ENCODE peak calls at places on chromosome 13, in ten cellular contexts. P is lower leg skin, N is astrocyte of the spinal cord, U is suprapubic skin, D is mucosa of descending colon, G is epithelial cell of esophagus, K is astrocyte of the cerebellum, Q is heart right ventricle, W is AG10803, F is adrenal gland. B is an unnamed sample.

GRCh38 chr13:51557875-51558604 is 26.2 kb upstream of the WDFY2 start:
- DNase-seq in G (peak), K (no peak), Q (no peak), F (no peak), U (no peak), P (peak), N (peak), W (peak), D (no peak), B (no peak)

GRCh38 chr13:103510007-103510406 is 443.8 kb upstream of the SLC10A2 start:
- DNase-seq in G (no peak), D (no peak), Q (no peak), F (no peak), P (no peak), N (no peak), K (no peak), W (no peak), U (no peak), B (no peak)

GRCh38 chr13:40193290-40194203 is 472.9 kb downstream of the FOXO1 start:
- DNase-seq in P (peak), Q (peak), F (no peak), D (no peak), U (peak), W (peak), K (no peak), N (no peak), G (no peak), B (no peak)

GRCh38 chr13:79589605-79590511 is 108.9 kb downstream of the NDFIP2 start:
- DNase-seq in W (peak), P (no peak), Q (no peak), N (no peak), G (peak), D (no peak), F (no peak), K (no peak), U (no peak), B (no peak)

GRCh38 chr13:43374621-43375020 is 351.2 kb downstream of the DNAJC15 start:
- DNase-seq in K (peak), N (peak), W (peak), Q (no peak), F (no peak), P (no peak), U (no peak), D (no peak), G (no peak), B (no peak)

GRCh38 chr13:113061271-113061625 is 44.3 kb upstream of the F7 start:
- DNase-seq in W (no peak), D (peak), P (no peak), K (no peak), F (no peak), N (no peak), G (no peak), U (peak), Q (no peak), B (no peak)

GRCh38 chr13:106063591-106064308 is 471.7 kb downstream of the EFNB2 start:
- DNase-seq in U (no peak), W (peak), Q (no peak), D (no peak), K (no peak), F (no peak), G (peak), N (peak), P (no peak), B (no peak)

GRCh38 chr13:47067296-47067695 is 170.4 kb upstream of the HTR2A start:
- DNase-seq in F (no peak), Q (no peak), P (no peak), K (no peak), G (no peak), U (no peak), D (no peak), W (peak), N (no peak), B (no peak)

GRCh38 chr13:99129050-99129449 is 71.6 kb upstream of the UBAC2 start:
- DNase-seq in D (no peak), K (no peak), P (no peak), G (no peak), Q (no peak), W (no peak), N (no peak), F (no peak), U (no peak), B (no peak)

GRCh38 chr13:96338030-96338429 is 248.1 kb downstream of the HS6ST3 start:
- DNase-seq in F (no peak), K (no peak), Q (no peak), U (no peak), W (no peak), N (no peak), G (no peak), P (peak), D (no peak), B (no peak)

GRCh38 chr13:52842440-52842839 is 6.0 kb downstream of the PCDH8 start:
- DNase-seq in U (no peak), F (no peak), G (no peak), P (no peak), Q (no peak), N (no peak), W (no peak), D (no peak), K (no peak), B (no peak)

GRCh38 chr13:23433171-23434153 is at the start of gene SACS:
- DNase-seq in G (peak), F (peak), W (peak), N (peak), P (no peak), U (no peak), D (no peak), K (peak), Q (peak), B (no peak)

GRCh38 chr13:26946675-26947342 is 186.2 kb upstream of the GPR12 start:
- DNase-seq in P (no peak), W (peak), K (peak), G (peak), N (peak), U (no peak), Q (no peak), D (no peak), F (no peak), B (no peak)

GRCh38 chr13:94595006-94595942 is 678 bp downstream of the TGDS start:
- DNase-seq in N (peak), D (peak), P (no peak), G (peak), Q (no peak), U (no peak), K (no peak), W (peak), F (no peak), B (no peak)

GRCh38 chr13:59914556-59914955 is 249.2 kb downstream of the DIAPH3 start:
- DNase-seq in P (no peak), W (peak), Q (no peak), U (no peak), N (peak), G (no peak), K (peak), F (no peak), D (no peak), B (no peak)

GRCh38 chr13:44240611-44241010 is 133.0 kb upstream of the SERP2 start:
- DNase-seq in W (no peak), G (no peak), Q (no peak), P (no peak), D (no peak), N (no peak), U (no peak), F (no peak), K (no peak), B (peak)

GRCh38 chr13:44365008-44365407 is 8.6 kb upstream of the SERP2 start:
- DNase-seq in U (no peak), K (peak), F (no peak), G (peak), N (peak), W (peak), Q (no peak), P (no peak), D (no peak), B (no peak)

GRCh38 chr13:34464011-34464410 is 478.1 kb upstream of the NBEA start:
- DNase-seq in Q (no peak), U (no peak), W (no peak), D (no peak), N (peak), G (peak), K (no peak), P (no peak), F (no peak), B (no peak)

GRCh38 chr13:29140277-29140676 is 320.1 kb downstream of the MTUS2 start:
- DNase-seq in D (no peak), F (no peak), U (no peak), K (peak), N (peak), Q (peak), W (peak), G (no peak), P (no peak), B (no peak)

GRCh38 chr13:95676100-95676774 is 702 bp upstream of the DNAJC3 start:
- DNase-seq in F (peak), Q (peak), N (peak), G (peak), D (no peak), K (no peak), P (peak), U (no peak), W (peak), B (no peak)

DNA sequence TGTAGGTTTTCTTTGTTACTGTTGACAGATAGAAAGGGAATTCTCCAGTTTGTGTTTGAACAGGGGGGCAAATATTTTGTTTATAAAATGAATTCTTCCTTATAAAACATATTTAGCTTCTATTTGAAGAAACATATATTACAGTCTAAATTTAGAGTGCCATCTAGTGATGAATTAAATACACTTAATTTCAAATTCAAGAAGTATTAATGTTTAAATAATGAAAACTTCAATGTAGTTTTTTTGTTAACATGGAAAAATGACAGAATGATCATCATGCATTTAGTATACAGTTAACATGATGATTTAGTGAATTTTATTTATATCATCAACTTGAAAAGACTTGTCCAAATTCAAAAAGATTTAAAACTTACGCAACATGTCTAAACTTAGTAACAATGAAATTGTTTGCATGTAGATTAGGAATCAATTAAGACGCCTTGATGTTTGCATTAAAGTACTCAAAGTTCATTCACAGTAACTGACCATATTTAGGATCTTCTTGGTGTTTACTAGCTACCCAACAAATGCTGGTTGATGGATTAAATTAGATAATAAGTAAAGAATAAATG is 765.9 kb upstream of the SLITRK1 start:
- DNase-seq in K (no peak), P (no peak), F (no peak), Q (no peak), W (no peak), D (no peak), N (no peak), G (no peak), U (no peak), B (no peak)
- TF ChIP-seq CTCF in K (no peak), P (no peak), F (no peak), Q (no peak), W (peak), D (no peak), N (no peak), G (no peak), U (no peak), B (no peak)

GRCh38 chr13:114128624-114129522 is 3.5 kb downstream of the RASA3 start:
- DNase-seq in W (peak), K (peak), F (peak), D (peak), U (peak), Q (peak), G (peak), N (peak), P (peak), B (peak)
- H3K4me3 ChIP-seq in W (peak), K (peak), F (no peak), D (no peak), U (peak), Q (peak), G (no peak), N (peak), P (no peak), B (no peak)

DNA sequence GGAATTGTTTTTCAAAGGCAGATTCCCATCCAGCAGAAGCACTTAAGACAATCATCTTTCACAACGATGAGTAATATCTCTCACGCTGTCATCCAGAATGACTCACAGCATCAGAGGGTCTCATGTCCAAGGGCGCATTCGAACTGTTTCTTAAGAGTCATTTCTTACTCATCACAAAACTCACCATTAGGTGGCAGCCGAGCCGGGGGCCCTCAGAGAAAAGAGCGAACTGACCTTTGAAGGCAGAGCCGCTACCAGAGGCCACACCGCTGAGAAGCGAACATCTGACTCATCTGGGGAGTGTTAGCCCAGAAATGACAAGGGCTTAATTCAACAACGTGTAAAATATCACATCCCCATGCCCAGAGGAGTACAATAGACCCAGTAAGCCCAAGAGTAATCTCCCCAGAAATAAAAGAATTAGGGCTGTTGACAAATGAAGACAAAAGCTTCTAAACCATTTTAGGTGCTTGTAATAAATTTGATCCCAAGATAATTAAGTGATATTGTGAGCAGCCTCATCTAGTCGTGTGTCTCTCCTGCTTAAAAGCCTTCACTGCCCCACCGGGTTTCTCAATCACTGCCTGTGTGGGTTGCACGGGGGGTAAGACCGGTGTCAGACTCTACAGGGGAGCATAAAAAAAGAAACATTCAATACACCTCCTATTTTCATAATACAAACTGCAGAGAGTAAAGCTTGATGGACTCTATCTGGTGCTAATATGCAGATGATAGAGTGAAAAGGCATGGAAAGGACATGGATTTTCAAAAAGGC is 96.2 kb downstream of the CYSLTR2 start:
- DNase-seq in U (peak), Q (peak), P (peak), K (peak), F (peak), N (peak), W (peak), D (peak), G (peak), B (peak)
- TF ChIP-seq CTCF in U (no peak), Q (peak), P (no peak), K (peak), F (peak), N (peak), W (peak), D (peak), G (peak), B (peak)

DNA sequence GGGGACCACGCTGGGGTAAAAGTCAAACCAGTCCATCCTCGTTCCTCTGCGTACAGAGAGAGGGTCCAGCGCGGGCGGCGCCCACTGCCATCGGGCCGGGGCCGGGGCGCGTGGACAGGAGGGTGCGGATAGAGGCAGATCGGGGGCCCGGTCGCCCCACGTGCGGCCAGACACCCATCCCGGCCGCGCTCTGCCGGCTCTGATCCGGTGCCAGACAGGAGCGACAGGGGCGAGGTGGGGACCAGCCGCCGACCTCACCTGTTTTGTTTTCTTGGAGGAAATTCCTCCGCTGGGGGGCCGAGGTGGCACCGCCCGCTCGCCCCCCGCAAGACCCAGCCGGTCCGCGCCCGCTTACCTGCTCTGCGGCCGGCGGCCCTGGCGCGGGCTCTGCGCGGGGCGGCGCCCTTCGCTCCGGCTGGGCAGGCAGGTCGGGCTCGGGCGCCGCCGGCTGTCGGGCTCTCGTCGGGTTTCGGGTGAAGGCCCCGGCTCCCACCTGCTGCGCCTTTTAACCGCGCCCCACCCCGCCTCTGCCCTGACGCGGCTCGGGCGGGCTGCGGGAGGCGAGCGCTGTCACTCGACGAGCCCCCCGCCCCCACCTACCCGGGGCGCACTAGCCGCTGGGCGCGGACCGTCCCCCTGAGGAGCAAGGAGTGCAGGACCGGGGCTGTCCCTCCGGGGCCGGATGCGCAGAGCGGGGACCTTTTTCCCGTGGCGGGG is at the start of gene GJB6:
- DNase-seq in K (no peak), F (no peak), G (peak), W (no peak), N (no peak), P (no peak), Q (no peak), D (no peak), U (no peak), B (no peak)
- H3K4me3 ChIP-seq in K (peak), F (no peak), G (peak), W (no peak), N (no peak), P (peak), Q (peak), D (no peak), U (peak), B (peak)

GRCh38 chr13:73754727-73755292 is 379.4 kb downstream of the KLF12 start:
- DNase-seq in W (peak), G (peak), Q (peak), F (no peak), K (peak), D (no peak), U (no peak), N (peak), P (no peak), B (no peak)
- TF ChIP-seq CTCF in W (peak), G (peak), Q (peak), F (peak), K (peak), D (peak), U (peak), N (peak), P (no peak), B (peak)

GRCh38 chr13:110109140-110109783 is 197.7 kb downstream of the COL4A1 start:
- DNase-seq in K (no peak), G (no peak), Q (no peak), P (no peak), U (no peak), F (no peak), D (no peak), W (no peak), N (no peak), B (no peak)
- H3K4me3 ChIP-seq in K (no peak), G (no peak), Q (no peak), P (no peak), U (no peak), F (no peak), D (no peak), W (no peak), N (no peak), B (no peak)

GRCh38 chr13:24745861-24746617 is 17.9 kb upstream of the RNF17 start:
- DNase-seq in U (no peak), Q (no peak), P (peak), W (no peak), N (peak), F (no peak), G (no peak), D (no peak), K (no peak), B (no peak)

GRCh38 chr13:24745516-24745860 is 18.5 kb upstream of the RNF17 start:
- DNase-seq in F (no peak), W (no peak), D (no peak), Q (no peak), U (no peak), P (peak), N (no peak), K (no peak), G (no peak), B (no peak)

GRCh38 chr13:24744247-24744646 is 19.7 kb upstream of the RNF17 start:
- DNase-seq in N (no peak), Q (no peak), W (no peak), F (no peak), U (no peak), G (no peak), D (no peak), K (no peak), P (peak), B (no peak)

GRCh38 chr13:24747248-24748151 is 16.5 kb upstream of the RNF17 start:
- DNase-seq in W (no peak), P (peak), F (no peak), N (peak), U (no peak), Q (no peak), D (no peak), K (no peak), G (peak), B (no peak)

GRCh38 chr13:24746618-24747247 is 17.2 kb upstream of the RNF17 start:
- DNase-seq in P (peak), G (peak), D (no peak), K (no peak), Q (no peak), U (no peak), W (no peak), N (peak), F (no peak), B (no peak)
- TF ChIP-seq CTCF in P (no peak), G (peak), D (no peak), K (peak), Q (no peak), U (no peak), W (no peak), N (no peak), F (no peak), B (no peak)

B was measured in right atrium auricular region.